ENCODE peak calls at places on chromosomes 3 and 15, in four cellular contexts. R, M, T and F are unnamed samples.

GRCh38 chr15:90031231-90031791 is 30.2 kb downstream of the ZNF710 start:
- DNase-seq in R (no peak), M (no peak), T (no peak), F (peak)

GRCh38 chr3:25664066-25664809 is 469 bp downstream of the TOP2B start:
- DNase-seq in R (peak), M (peak), T (peak), F (peak)

GRCh38 chr3:195080571-195081141 is 190.3 kb downstream of the XXYLT1 start:
- DNase-seq in R (peak), M (no peak), T (no peak), F (no peak)

GRCh38 chr3:68067314-68067713 is 412.9 kb upstream of the SUCLG2 start:
- DNase-seq in R (no peak), T (no peak), M (no peak), F (no peak)

GRCh38 chr3:79028916-79029315 is 738.9 kb downstream of the ROBO1 start:
- DNase-seq in T (no peak), M (no peak), R (no peak), F (no peak)

GRCh38 chr3:151538706-151539403 is 78.0 kb upstream of the IGSF10 start:
- DNase-seq in T (no peak), R (no peak), M (no peak), F (peak)

GRCh38 chr3:50563867-50564266 is 3.7 kb downstream of the C3orf18 start:
- DNase-seq in R (no peak), T (no peak), M (no peak), F (no peak)

GRCh38 chr3:59064276-59064675 is 14.5 kb upstream of the CFAP20DC start:
- DNase-seq in M (no peak), R (no peak), T (no peak), F (no peak)

GRCh38 chr3:56801151-56801596 is 575 bp downstream of the ARHGEF3 start:
- DNase-seq in R (no peak), M (no peak), T (no peak), F (no peak)

GRCh38 chr3:99862208-99862607 is 44.5 kb downstream of the CMSS1 start:
- DNase-seq in R (no peak), M (no peak), T (no peak), F (peak)

GRCh38 chr15:27268923-27269322 is 297.9 kb downstream of the GABRG3 start:
- DNase-seq in T (no peak), R (no peak), M (no peak), F (no peak)

GRCh38 chr3:146431240-146431639 is 38.1 kb downstream of the PLSCR2 start:
- DNase-seq in R (no peak), M (no peak), T (no peak), F (no peak)

GRCh38 chr15:76234337-76234889 is 76.9 kb downstream of the ETFA start:
- DNase-seq in T (no peak), R (no peak), M (no peak), F (no peak)

GRCh38 chr3:16589867-16590624 is 15.2 kb downstream of the DAZL start:
- DNase-seq in M (no peak), T (no peak), R (no peak), F (no peak)

GRCh38 chr3:179837374-179837773 is 184.5 kb downstream of the USP13 start:
- DNase-seq in M (no peak), R (no peak), T (no peak), F (peak)

GRCh38 chr3:46538803-46539442 is 27.2 kb downstream of the LRRC2 start:
- DNase-seq in T (no peak), R (peak), M (no peak), F (peak)

GRCh38 chr15:72229076-72229946 is 1.7 kb downstream of the PKM start:
- DNase-seq in T (no peak), M (no peak), R (no peak), F (no peak)

GRCh38 chr3:168248383-168249047 is 152.8 kb upstream of the GOLIM4 start:
- DNase-seq in T (peak), R (peak), M (no peak), F (peak)

GRCh38 chr3:36193448-36193847 is 186.9 kb upstream of the STAC start:
- DNase-seq in R (no peak), M (no peak), T (no peak), F (no peak)

GRCh38 chr15:74427607-74428441 is 5.9 kb downstream of the SEMA7A start:
- DNase-seq in M (no peak), T (no peak), R (no peak), F (no peak)

GRCh38 chr3:41120461-41120860 is 78.8 kb upstream of the CTNNB1 start:
- DNase-seq in T (no peak), M (no peak), R (no peak), F (no peak)

GRCh38 chr15:31405200-31405929 is 78.7 kb downstream of the KLF13 start:
- DNase-seq in M (no peak), T (peak), R (no peak), F (no peak)

GRCh38 chr3:194212869-194213320 is 76.9 kb downstream of the HES1 start:
- DNase-seq in R (no peak), M (no peak), T (no peak), F (no peak)

DNA sequence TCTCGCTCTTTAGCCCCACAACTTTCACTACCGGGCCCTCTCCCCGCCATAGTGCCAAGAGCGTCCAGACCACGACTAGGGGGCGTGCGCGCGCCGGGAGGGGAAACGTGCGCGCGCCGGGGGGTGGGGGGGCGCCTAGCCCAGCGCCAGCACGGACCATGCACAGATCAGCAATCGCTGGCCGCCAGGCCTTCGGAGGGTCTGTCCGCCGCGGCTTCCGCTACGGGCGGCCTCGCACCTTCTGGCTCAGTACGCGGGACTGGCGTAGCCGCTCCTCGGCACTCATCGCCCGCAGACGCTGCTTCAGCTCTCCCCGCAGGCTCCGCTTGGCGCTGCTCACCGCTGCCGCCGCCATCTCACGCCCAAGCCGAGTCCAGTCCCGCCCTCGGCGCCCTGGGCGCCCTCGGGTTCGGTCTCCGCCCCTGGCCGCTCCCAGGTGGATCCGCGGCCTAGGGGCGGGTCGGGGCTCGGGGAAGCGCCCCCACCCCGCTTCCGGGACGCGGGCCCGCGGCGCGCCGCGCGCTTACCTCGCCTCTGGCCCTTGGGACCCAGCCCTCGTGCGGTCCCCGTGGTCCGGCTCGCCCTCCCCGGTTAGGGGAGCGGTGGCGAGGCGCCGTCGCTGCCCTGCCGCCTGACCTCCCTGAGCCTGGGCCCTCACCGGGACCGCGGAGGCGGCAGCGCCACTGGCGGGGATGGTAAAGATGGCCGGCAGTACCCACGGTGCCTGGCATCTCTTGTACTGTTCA is at the start of gene MTHFS:
- DNase-seq in R (peak), T (peak), M (peak), F (peak)
- TF ChIP-seq CTCF in R (peak), T (peak), M (no peak), F (peak)

GRCh38 chr3:39724233-39724846 is 85.1 kb upstream of the MYRIP start:
- DNase-seq in M (no peak), T (peak), R (no peak), F (no peak)
- TF ChIP-seq CTCF in M (no peak), T (no peak), R (peak), F (peak)

GRCh38 chr15:52080031-52080430 is 32.5 kb downstream of the BCL2L10 start:
- DNase-seq in T (no peak), R (no peak), M (no peak), F (peak)

GRCh38 chr15:52080993-52081392 is 31.6 kb downstream of the BCL2L10 start:
- DNase-seq in M (no peak), T (no peak), R (no peak), F (no peak)

GRCh38 chr15:52076889-52077781 is 35.4 kb downstream of the BCL2L10 start:
- DNase-seq in R (no peak), M (no peak), T (no peak), F (peak)

GRCh38 chr15:52078876-52079700 is 33.5 kb downstream of the BCL2L10 start:
- DNase-seq in R (peak), M (peak), T (peak), F (peak)

GRCh38 chr15:52078197-52078875 is 34.2 kb downstream of the BCL2L10 start:
- DNase-seq in T (no peak), M (no peak), R (peak), F (no peak)
- TF ChIP-seq CTCF in T (no peak), M (no peak), R (no peak), F (no peak)

DNA sequence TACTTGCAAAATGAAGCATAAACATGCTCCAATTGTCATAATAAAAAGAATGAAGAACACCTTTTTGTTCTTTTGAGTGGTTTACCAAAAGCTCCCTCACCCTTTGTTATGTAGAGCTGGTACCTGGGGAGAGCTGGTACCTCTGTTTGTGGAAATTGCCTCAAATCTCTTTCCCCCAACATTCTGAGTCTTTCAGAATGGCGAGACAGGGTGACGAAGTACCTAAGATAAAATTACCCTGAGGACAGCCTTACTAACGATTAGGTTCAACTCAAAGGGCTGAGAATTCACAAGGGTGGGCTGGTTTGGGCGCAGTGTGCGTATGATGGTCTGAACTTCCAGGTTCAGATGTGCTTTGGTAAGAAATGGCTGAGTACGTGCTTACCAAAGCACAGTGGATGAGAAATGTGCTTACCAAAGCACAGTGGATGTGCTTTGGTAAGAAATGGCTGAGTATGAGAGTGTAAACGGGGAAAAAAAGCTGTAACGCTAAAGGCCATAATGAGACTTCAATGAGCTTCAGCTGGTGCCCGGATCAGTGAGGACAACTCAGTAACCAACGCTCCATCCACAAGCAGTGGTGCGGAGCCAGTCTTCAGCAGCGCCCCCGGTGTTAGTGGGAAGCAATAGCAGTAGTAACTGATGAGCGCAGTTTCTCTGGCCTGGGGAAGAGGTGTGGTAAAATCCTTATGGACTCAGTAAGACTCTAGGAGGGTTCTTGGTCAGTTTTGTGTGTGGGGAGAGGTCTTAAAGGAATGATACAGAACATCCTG is 72.3 kb upstream of the LRIG1 start:
- DNase-seq in R (no peak), T (peak), M (no peak), F (no peak)
- TF ChIP-seq CTCF in R (no peak), T (no peak), M (peak), F (peak)

DNA sequence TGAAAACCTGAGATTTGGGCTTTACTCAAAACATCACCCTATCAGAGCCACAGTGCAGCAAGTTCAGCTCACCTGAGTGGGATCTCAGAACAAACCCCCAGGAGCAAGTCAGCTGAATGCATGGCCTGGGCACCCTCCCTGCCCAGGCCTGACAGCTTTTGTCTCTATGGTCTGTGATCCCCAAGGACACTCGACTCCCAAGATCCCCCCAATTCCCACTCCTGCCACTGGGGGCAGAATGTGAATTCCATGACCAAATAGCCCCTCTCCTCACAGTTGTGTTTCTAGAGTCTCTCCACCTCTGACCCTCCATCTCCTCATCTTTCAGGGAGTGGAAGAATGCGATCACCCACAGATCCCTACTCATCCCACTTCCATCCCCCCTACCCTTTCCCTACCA is 58.9 kb downstream of the ZNF445 start:
- DNase-seq in T (no peak), M (no peak), R (no peak), F (no peak)
- TF ChIP-seq CTCF in T (peak), M (peak), R (peak), F (peak)

GRCh38 chr3:31132132-31132769 is 237.8 kb upstream of the GADL1 start:
- DNase-seq in T (peak), M (no peak), R (no peak), F (peak)
- TF ChIP-seq CTCF in T (no peak), M (no peak), R (peak), F (peak)

GRCh38 chr3:27060336-27060735 is 308.8 kb downstream of the NEK10 start:
- DNase-seq in R (no peak), T (no peak), M (no peak), F (no peak)

GRCh38 chr3:27056326-27056725 is 312.9 kb downstream of the NEK10 start:
- DNase-seq in T (no peak), M (no peak), R (no peak), F (no peak)

DNA sequence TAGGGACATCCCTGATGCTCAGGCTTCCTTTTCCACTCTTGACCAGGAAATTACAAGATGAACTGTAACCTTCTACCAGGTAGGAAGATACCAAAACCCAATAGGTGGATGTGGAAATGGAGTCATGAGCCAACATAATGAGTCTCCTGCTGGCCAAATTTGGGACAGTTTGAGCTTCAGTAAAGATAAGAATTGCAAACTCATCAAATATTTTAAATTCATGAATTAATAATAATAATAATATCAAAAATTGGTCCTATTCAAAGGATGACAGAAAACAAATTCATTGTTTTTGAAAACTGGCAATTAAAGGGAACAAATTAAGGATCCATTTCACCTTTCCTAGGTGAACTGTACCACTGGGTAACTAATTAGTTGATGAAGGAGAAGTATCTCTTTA is 309.7 kb downstream of the NEK10 start:
- DNase-seq in T (no peak), M (no peak), R (no peak), F (no peak)
- TF ChIP-seq CTCF in T (no peak), M (peak), R (no peak), F (no peak)

GRCh38 chr15:51401065-51401780 is 59.8 kb downstream of the GLDN start:
- DNase-seq in R (no peak), M (no peak), T (no peak), F (no peak)

GRCh38 chr15:51403072-51403878 is 61.8 kb downstream of the GLDN start:
- DNase-seq in R (no peak), T (peak), M (no peak), F (peak)

GRCh38 chr15:51398676-51399075 is 57.2 kb downstream of the GLDN start:
- DNase-seq in T (no peak), M (no peak), R (no peak), F (no peak)

GRCh38 chr15:51403946-51404695 is 62.7 kb downstream of the GLDN start:
- DNase-seq in M (no peak), T (no peak), R (no peak), F (no peak)

DNA sequence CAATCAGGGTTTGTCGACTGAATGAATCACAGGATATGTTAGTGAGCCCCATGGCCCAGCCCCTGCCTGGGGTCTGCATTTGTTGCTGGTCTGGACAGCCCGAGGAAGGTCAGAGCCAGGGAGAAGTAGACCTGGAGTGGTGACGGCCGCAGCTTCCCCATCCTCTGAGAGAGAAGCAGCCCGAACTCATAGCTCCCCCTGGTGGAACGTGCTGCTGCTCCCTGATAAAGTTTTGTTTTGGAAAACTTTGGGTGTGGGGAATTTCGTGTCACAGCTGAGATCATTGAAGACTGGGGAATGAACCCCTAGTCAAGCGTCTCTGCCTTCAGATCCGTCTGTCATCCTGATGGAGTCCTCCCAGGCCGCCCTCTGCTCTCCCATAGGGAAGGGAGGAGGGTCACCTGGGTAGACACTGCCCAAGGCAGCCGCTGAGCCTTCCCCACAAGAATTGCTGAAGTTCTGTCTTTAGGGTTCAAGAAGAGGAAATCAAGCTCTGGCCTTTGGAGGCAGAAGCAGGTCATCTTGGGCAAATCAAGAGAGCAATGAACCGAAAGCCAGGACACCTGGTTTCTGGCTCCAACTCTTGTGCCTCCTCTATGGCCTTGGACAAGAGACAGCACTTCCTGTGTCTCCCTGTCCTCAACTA is 60.5 kb downstream of the GLDN start:
- DNase-seq in M (no peak), R (peak), T (peak), F (no peak)
- TF ChIP-seq CTCF in M (peak), R (peak), T (peak), F (peak)

DNA sequence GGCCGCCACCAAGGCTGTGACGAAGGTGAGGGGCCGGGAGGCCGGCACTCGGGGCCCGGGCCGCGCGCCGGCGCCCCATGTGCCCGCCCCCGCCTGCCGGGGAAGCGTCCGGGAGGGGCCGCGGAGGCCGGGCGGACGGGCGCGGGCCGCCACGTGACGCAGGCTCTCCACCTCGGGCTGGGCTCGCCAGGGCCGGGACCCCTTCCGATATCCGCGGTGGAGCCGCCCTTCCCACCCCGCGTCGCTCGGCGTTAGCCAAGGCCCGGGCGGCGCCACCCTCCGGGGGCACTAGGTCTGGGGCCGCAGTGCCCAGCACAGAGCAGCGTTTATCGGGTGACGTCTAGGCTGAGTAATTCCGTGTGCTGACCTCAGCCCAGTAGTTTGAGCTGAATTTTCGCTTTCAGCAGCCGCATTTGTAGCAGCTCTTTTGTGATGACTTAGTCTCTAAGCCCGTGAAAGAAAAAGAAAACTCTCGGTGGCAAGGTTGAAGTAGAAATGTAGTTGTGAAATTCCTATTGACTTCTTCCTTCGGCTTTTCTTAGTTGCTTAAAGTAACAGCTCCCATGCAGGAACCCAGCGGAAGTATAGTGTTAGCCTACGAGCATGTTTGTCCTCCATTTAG is 885 bp downstream of the CDV3 start:
- DNase-seq in T (peak), R (peak), M (peak), F (peak)
- TF ChIP-seq CTCF in T (no peak), R (no peak), M (no peak), F (no peak)

DNA sequence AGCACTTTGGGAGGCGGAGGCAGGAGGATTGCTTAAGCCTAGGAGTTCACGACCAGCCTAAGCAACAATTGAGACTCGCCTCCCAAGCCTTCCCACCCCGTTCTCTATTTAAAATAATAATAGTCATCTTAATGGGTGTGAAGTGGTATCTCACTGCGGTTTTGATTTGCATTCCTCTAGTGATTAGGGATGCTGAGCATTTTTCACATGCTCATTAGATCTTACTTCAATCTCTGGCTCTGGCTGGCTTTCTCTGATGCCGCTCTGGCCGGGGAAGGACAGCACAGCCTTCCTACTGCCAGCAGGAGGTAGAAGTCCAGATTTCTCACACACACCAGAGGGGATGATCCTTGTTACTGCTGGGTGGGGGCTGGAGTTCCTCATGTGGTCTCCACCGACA is 7.4 kb upstream of the EIF4A2 start:
- DNase-seq in T (no peak), R (no peak), M (no peak), F (no peak)
- TF ChIP-seq CTCF in T (no peak), R (no peak), M (no peak), F (no peak)